ENCODE peak calls at places on chromosomes 6 and 20, in seven cellular contexts. One of them, this sample, is unnamed.

GRCh38 chr6:10000461-10000992 is 414.3 kb downstream of the TFAP2A start:
- DNase-seq in transverse colon: no peak
- DNase-seq in H1: no peak
- DNase-seq in HepG2: no peak
- DNase-seq in sigmoid colon: no peak
- DNase-seq in suprapubic skin: no peak
- DNase-seq in SK-N-SH: no peak
- DNase-seq in this sample: no peak

GRCh38 chr6:77740380-77740779 is 87.5 kb downstream of the MEI4 start:
- DNase-seq in transverse colon: no peak
- DNase-seq in H1: no peak
- DNase-seq in HepG2: peak
- DNase-seq in sigmoid colon: no peak
- DNase-seq in suprapubic skin: no peak
- DNase-seq in SK-N-SH: peak
- DNase-seq in this sample: no peak

GRCh38 chr6:17305219-17306001 is 24.2 kb downstream of the RBM24 start:
- DNase-seq in transverse colon: no peak
- DNase-seq in H1: no peak
- DNase-seq in HepG2: no peak
- DNase-seq in sigmoid colon: no peak
- DNase-seq in suprapubic skin: no peak
- DNase-seq in SK-N-SH: no peak
- DNase-seq in this sample: no peak

GRCh38 chr20:59805266-59805665 is 128.2 kb downstream of the SYCP2 start:
- DNase-seq in transverse colon: no peak
- DNase-seq in H1: no peak
- DNase-seq in HepG2: no peak
- DNase-seq in sigmoid colon: no peak
- DNase-seq in suprapubic skin: no peak
- DNase-seq in SK-N-SH: peak
- DNase-seq in this sample: peak

GRCh38 chr6:131950767-131951575 is at the start of gene CCN2:
- DNase-seq in transverse colon: peak
- DNase-seq in H1: peak
- DNase-seq in HepG2: peak
- DNase-seq in sigmoid colon: peak
- DNase-seq in suprapubic skin: peak
- DNase-seq in SK-N-SH: peak
- DNase-seq in this sample: peak

GRCh38 chr6:39137235-39137634 is 22.2 kb upstream of the SAYSD1 start:
- DNase-seq in transverse colon: peak
- DNase-seq in H1: no peak
- DNase-seq in HepG2: peak
- DNase-seq in sigmoid colon: no peak
- DNase-seq in suprapubic skin: no peak
- DNase-seq in SK-N-SH: no peak
- DNase-seq in this sample: peak

GRCh38 chr6:30156262-30156599 is 4.8 kb downstream of the TRIM10 start:
- DNase-seq in transverse colon: peak
- DNase-seq in H1: no peak
- DNase-seq in HepG2: peak
- DNase-seq in sigmoid colon: no peak
- DNase-seq in suprapubic skin: no peak
- DNase-seq in SK-N-SH: no peak
- DNase-seq in this sample: no peak

GRCh38 chr6:165794179-165794601 is 131.1 kb upstream of the PDE10A start:
- DNase-seq in transverse colon: no peak
- DNase-seq in H1: no peak
- DNase-seq in HepG2: no peak
- DNase-seq in sigmoid colon: no peak
- DNase-seq in suprapubic skin: no peak
- DNase-seq in SK-N-SH: no peak
- DNase-seq in this sample: no peak

GRCh38 chr6:167501831-167502385 is 177.0 kb downstream of the TTLL2 start:
- DNase-seq in transverse colon: peak
- DNase-seq in H1: no peak
- DNase-seq in HepG2: peak
- DNase-seq in sigmoid colon: no peak
- DNase-seq in suprapubic skin: no peak
- DNase-seq in SK-N-SH: peak
- DNase-seq in this sample: peak

GRCh38 chr6:37565267-37566208 is 65.8 kb upstream of the CCDC167 start:
- DNase-seq in transverse colon: no peak
- DNase-seq in H1: peak
- DNase-seq in HepG2: no peak
- DNase-seq in sigmoid colon: no peak
- DNase-seq in suprapubic skin: no peak
- DNase-seq in SK-N-SH: peak
- DNase-seq in this sample: no peak

GRCh38 chr20:24672886-24673677 is 203.7 kb downstream of the SYNDIG1 start:
- DNase-seq in transverse colon: no peak
- DNase-seq in H1: no peak
- DNase-seq in HepG2: no peak
- DNase-seq in sigmoid colon: peak
- DNase-seq in suprapubic skin: peak
- DNase-seq in SK-N-SH: no peak
- DNase-seq in this sample: no peak

GRCh38 chr6:17318435-17319165 is 37.4 kb downstream of the RBM24 start:
- DNase-seq in transverse colon: no peak
- DNase-seq in H1: no peak
- DNase-seq in HepG2: no peak
- DNase-seq in sigmoid colon: no peak
- DNase-seq in suprapubic skin: no peak
- DNase-seq in SK-N-SH: no peak
- DNase-seq in this sample: no peak

GRCh38 chr6:113829702-113830058 is 27.5 kb upstream of the MARCKS start:
- DNase-seq in transverse colon: peak
- DNase-seq in H1: no peak
- DNase-seq in HepG2: no peak
- DNase-seq in sigmoid colon: no peak
- DNase-seq in suprapubic skin: no peak
- DNase-seq in SK-N-SH: no peak
- DNase-seq in this sample: no peak

GRCh38 chr20:63273635-63274380 is 1.2 kb downstream of the ARFGAP1 start:
- DNase-seq in transverse colon: no peak
- DNase-seq in H1: no peak
- DNase-seq in HepG2: peak
- DNase-seq in sigmoid colon: no peak
- DNase-seq in suprapubic skin: no peak
- DNase-seq in SK-N-SH: no peak
- DNase-seq in this sample: no peak

GRCh38 chr6:44867561-44868334 is 460.4 kb upstream of the RUNX2 start:
- DNase-seq in transverse colon: no peak
- DNase-seq in H1: no peak
- DNase-seq in HepG2: no peak
- DNase-seq in sigmoid colon: no peak
- DNase-seq in suprapubic skin: no peak
- DNase-seq in SK-N-SH: no peak
- DNase-seq in this sample: no peak

GRCh38 chr20:20143646-20144045 is 91.3 kb downstream of the CFAP61 start:
- DNase-seq in transverse colon: no peak
- DNase-seq in H1: no peak
- DNase-seq in HepG2: no peak
- DNase-seq in sigmoid colon: no peak
- DNase-seq in suprapubic skin: no peak
- DNase-seq in SK-N-SH: no peak
- DNase-seq in this sample: no peak

GRCh38 chr6:22716721-22717120 is 147.4 kb downstream of the HDGFL1 start:
- DNase-seq in transverse colon: peak
- DNase-seq in H1: no peak
- DNase-seq in HepG2: no peak
- DNase-seq in sigmoid colon: no peak
- DNase-seq in suprapubic skin: no peak
- DNase-seq in SK-N-SH: no peak
- DNase-seq in this sample: no peak

GRCh38 chr6:57242505-57242904 is 20.4 kb upstream of the RAB23 start:
- DNase-seq in transverse colon: no peak
- DNase-seq in H1: no peak
- DNase-seq in HepG2: peak
- DNase-seq in sigmoid colon: no peak
- DNase-seq in suprapubic skin: no peak
- DNase-seq in SK-N-SH: no peak
- DNase-seq in this sample: no peak

DNA sequence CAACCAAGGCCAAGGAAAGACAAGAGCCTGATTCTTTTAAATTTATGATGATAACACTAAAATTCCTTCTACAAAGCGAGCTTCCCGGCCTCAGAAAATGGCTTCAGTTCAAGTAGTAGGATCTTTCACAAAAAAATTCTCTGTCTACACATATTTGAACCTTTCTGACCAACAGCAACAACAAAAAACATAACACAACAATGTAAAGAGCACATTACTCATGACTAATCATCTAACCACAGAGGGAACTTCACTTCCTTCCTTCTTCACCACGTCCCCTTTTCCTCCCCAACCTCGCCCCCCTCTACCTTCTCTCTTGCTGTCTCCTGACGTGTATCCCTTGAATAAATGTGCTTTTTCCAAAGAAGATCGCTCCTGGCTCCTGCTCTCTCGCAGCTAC is 228.2 kb downstream of the MYLK4 start:
- DNase-seq in transverse colon: no peak
- DNase-seq in H1: no peak
- DNase-seq in HepG2: no peak
- DNase-seq in sigmoid colon: no peak
- DNase-seq in suprapubic skin: no peak
- DNase-seq in SK-N-SH: no peak
- DNase-seq in this sample: no peak
- TF ChIP-seq POLR2AphosphoS5 in transverse colon: no peak
- TF ChIP-seq POLR2AphosphoS5 in H1: no peak
- TF ChIP-seq POLR2AphosphoS5 in HepG2: no peak
- TF ChIP-seq POLR2AphosphoS5 in sigmoid colon: no peak
- TF ChIP-seq POLR2AphosphoS5 in suprapubic skin: no peak
- TF ChIP-seq POLR2AphosphoS5 in SK-N-SH: no peak
- TF ChIP-seq POLR2AphosphoS5 in this sample: no peak

DNA sequence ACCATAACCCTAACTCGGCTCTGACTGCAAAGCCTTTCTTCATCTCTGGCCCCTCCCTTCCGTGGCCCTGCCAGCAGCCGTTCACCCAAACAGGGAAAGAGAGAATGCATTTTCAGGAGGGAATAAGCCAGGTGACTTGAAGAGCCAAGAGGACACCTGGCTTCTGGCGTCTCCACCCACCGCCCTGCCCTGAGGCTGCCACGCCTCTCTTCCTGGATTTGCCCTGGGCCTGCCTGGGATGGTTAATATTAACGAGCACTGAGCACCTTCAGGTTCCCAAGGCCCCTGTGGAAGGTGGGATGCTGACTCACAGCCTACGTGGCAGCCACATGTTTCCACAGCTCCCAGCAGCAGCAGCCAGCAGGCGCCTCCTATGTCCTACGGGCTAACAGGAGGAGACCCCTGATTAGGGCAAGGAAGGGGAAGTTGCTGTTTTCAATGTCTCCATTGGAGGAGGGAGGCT is 138.0 kb upstream of the RREB1 start:
- DNase-seq in transverse colon: peak
- DNase-seq in H1: no peak
- DNase-seq in HepG2: peak
- DNase-seq in sigmoid colon: no peak
- DNase-seq in suprapubic skin: no peak
- DNase-seq in SK-N-SH: no peak
- DNase-seq in this sample: peak
- TF ChIP-seq CTCF in transverse colon: no peak
- TF ChIP-seq CTCF in H1: no peak
- TF ChIP-seq CTCF in HepG2: peak
- TF ChIP-seq CTCF in sigmoid colon: no peak
- TF ChIP-seq CTCF in suprapubic skin: no peak
- TF ChIP-seq CTCF in SK-N-SH: no peak
- TF ChIP-seq CTCF in this sample: no peak

DNA sequence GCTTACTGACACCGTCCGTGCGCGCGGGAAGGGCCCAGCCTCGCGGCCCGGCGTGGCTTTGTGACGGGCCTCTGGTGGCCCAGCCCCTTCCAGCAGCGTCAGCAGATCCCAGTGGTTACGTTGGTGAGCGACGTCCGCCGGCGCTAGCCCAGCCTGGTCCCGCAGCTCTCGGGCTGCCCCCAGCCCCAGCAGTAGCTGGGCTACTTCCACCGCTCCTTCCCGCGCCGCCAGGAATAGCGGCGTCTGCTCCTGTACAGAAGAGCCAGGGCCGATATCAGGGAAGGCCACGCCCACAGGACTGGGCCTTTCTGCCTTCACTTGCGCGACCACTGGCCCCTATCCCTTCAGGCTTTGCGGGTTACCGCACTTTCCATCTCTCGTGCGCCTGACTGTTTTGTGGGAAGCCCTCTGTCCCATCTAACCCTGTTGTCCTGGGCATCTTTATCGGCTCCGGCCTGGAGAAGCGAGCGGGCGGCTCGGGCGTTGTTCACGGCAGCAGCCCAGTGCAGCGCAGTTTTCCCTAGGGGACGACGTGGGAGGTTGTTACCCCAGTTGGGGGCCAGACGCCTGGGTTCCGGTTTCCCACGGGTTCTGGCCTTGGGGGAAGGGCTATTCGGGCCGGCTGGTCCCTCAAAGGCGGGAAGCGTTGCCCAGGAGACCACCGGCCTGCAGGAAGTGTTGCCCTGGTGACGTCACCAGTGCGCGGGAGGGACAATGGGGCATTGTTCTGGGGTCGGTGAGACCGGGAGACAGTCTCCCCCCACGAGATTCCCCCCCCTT is 3.6 kb upstream of the GPSM3 start:
- DNase-seq in transverse colon: peak
- DNase-seq in H1: peak
- DNase-seq in HepG2: peak
- DNase-seq in sigmoid colon: peak
- DNase-seq in suprapubic skin: peak
- DNase-seq in SK-N-SH: peak
- DNase-seq in this sample: peak
- TF ChIP-seq EP300 in transverse colon: peak
- TF ChIP-seq EP300 in H1: peak
- TF ChIP-seq EP300 in HepG2: peak
- TF ChIP-seq EP300 in sigmoid colon: peak
- TF ChIP-seq EP300 in suprapubic skin: no peak
- TF ChIP-seq EP300 in SK-N-SH: peak
- TF ChIP-seq EP300 in this sample: peak

GRCh38 chr6:106161893-106162292 is 75.8 kb downstream of the PRDM1 start:
- DNase-seq in transverse colon: no peak
- DNase-seq in H1: no peak
- DNase-seq in HepG2: no peak
- DNase-seq in sigmoid colon: no peak
- DNase-seq in suprapubic skin: no peak
- DNase-seq in SK-N-SH: no peak
- DNase-seq in this sample: no peak

GRCh38 chr6:106162926-106163325 is 76.8 kb downstream of the PRDM1 start:
- DNase-seq in transverse colon: no peak
- DNase-seq in H1: no peak
- DNase-seq in HepG2: no peak
- DNase-seq in sigmoid colon: no peak
- DNase-seq in suprapubic skin: no peak
- DNase-seq in SK-N-SH: no peak
- DNase-seq in this sample: no peak

GRCh38 chr6:106161475-106161874 is 75.3 kb downstream of the PRDM1 start:
- DNase-seq in transverse colon: no peak
- DNase-seq in H1: no peak
- DNase-seq in HepG2: no peak
- DNase-seq in sigmoid colon: no peak
- DNase-seq in suprapubic skin: no peak
- DNase-seq in SK-N-SH: no peak
- DNase-seq in this sample: no peak

GRCh38 chr6:106163966-106164877 is 78.1 kb downstream of the PRDM1 start:
- DNase-seq in transverse colon: peak
- DNase-seq in H1: no peak
- DNase-seq in HepG2: no peak
- DNase-seq in sigmoid colon: peak
- DNase-seq in suprapubic skin: peak
- DNase-seq in SK-N-SH: no peak
- DNase-seq in this sample: no peak

GRCh38 chr6:106163446-106163965 is 77.4 kb downstream of the PRDM1 start:
- DNase-seq in transverse colon: peak
- DNase-seq in H1: no peak
- DNase-seq in HepG2: no peak
- DNase-seq in sigmoid colon: no peak
- DNase-seq in suprapubic skin: no peak
- DNase-seq in SK-N-SH: no peak
- DNase-seq in this sample: no peak
- TF ChIP-seq POLR2AphosphoS5 in transverse colon: no peak
- TF ChIP-seq POLR2AphosphoS5 in H1: no peak
- TF ChIP-seq POLR2AphosphoS5 in HepG2: no peak
- TF ChIP-seq POLR2AphosphoS5 in sigmoid colon: no peak
- TF ChIP-seq POLR2AphosphoS5 in suprapubic skin: no peak
- TF ChIP-seq POLR2AphosphoS5 in SK-N-SH: no peak
- TF ChIP-seq POLR2AphosphoS5 in this sample: no peak

This sample was measured in stomach.